ENCODE peak calls at places on chromosome 7, in nine cellular contexts. K, M, H, L, V, D, Y, X and I are unnamed samples. For H3K9me3, the result is how much of the 10 kb centered on the place peaks cover.

GRCh38 chr7:31073486-31074383 is 21.6 kb downstream of the ADCYAP1R1 start:
- DNase-seq in V (no peak), D (no peak), L (no peak), Y (no peak), H (no peak), K (no peak), M (no peak), X (no peak), I (no peak)

GRCh38 chr7:46386428-46387399 is 465.6 kb upstream of the IGFBP3 start:
- DNase-seq in D (peak), H (no peak), M (no peak), X (no peak), K (no peak), Y (no peak), L (peak), V (no peak), I (no peak)

GRCh38 chr7:5595545-5596045 is 172.0 kb upstream of the TNRC18 start:
- DNase-seq in X (peak), Y (no peak), L (peak), M (no peak), H (peak), K (no peak), V (no peak), D (peak), I (no peak)

GRCh38 chr7:133481676-133482075 is 228.8 kb downstream of the EXOC4 start:
- DNase-seq in Y (no peak), K (no peak), X (peak), L (peak), V (no peak), M (peak), H (no peak), D (peak), I (no peak)

GRCh38 chr7:107564553-107565298 is 955 bp downstream of the DUS4L start:
- DNase-seq in V (no peak), H (no peak), M (peak), L (peak), D (peak), Y (peak), X (peak), K (no peak), I (no peak)

GRCh38 chr7:16804674-16805439 is at the start of gene AGR2:
- DNase-seq in L (peak), D (no peak), M (no peak), X (no peak), K (peak), V (peak), H (no peak), Y (no peak), I (no peak)

GRCh38 chr7:133638835-133639234 is 386.0 kb downstream of the EXOC4 start:
- DNase-seq in Y (no peak), X (no peak), M (no peak), L (no peak), V (no peak), H (no peak), K (no peak), D (no peak), I (no peak)

GRCh38 chr7:17301491-17302101 is 3.1 kb downstream of the AHR start:
- DNase-seq in K (peak), Y (peak), X (no peak), V (peak), L (peak), M (peak), D (peak), H (no peak), I (peak)

GRCh38 chr7:55081067-55081853 is 62.4 kb downstream of the EGFR start:
- DNase-seq in D (no peak), X (no peak), M (peak), L (no peak), V (no peak), Y (no peak), K (no peak), H (peak), I (no peak)

GRCh38 chr7:5700391-5700985 is 81.0 kb downstream of the RNF216 start:
- DNase-seq in K (no peak), V (no peak), X (no peak), M (no peak), L (no peak), D (no peak), Y (no peak), H (no peak), I (no peak)

GRCh38 chr7:47651355-47652317 is 69.7 kb upstream of the TNS3 start:
- DNase-seq in H (no peak), M (peak), V (no peak), X (no peak), L (peak), D (peak), K (no peak), Y (no peak), I (no peak)

GRCh38 chr7:47415289-47416212 is 166.4 kb downstream of the TNS3 start:
- DNase-seq in M (no peak), V (no peak), H (peak), Y (no peak), L (no peak), X (no peak), K (no peak), D (no peak), I (no peak)

GRCh38 chr7:46525876-46526275 is 604.8 kb upstream of the IGFBP3 start:
- DNase-seq in V (peak), H (no peak), D (peak), Y (no peak), L (peak), X (no peak), K (no peak), M (no peak), I (no peak)

GRCh38 chr7:152883858-152884257 is 124.3 kb downstream of the ACTR3B start:
- DNase-seq in Y (no peak), V (no peak), L (no peak), H (no peak), D (no peak), X (no peak), M (no peak), K (no peak), I (no peak)

GRCh38 chr7:114298011-114298410 is 116.6 kb upstream of the FOXP2 start:
- DNase-seq in H (no peak), M (no peak), V (no peak), X (no peak), K (no peak), Y (no peak), D (no peak), L (no peak), I (no peak)

GRCh38 chr7:71386200-71386599 is 254.3 kb downstream of the GALNT17 start:
- DNase-seq in V (no peak), Y (no peak), K (no peak), L (no peak), H (no peak), X (no peak), M (no peak), D (no peak), I (no peak)

GRCh38 chr7:105621617-105622016 is 40.3 kb upstream of the EFCAB10 start:
- DNase-seq in K (peak), M (peak), H (no peak), X (no peak), L (no peak), D (no peak), V (peak), Y (no peak), I (no peak)

GRCh38 chr7:64733550-64734240 is 60.5 kb upstream of the ZNF138 start:
- DNase-seq in Y (no peak), M (no peak), K (no peak), X (no peak), L (no peak), D (no peak), V (no peak), H (peak), I (no peak)

GRCh38 chr7:2471396-2471795 is 4.8 kb downstream of the GRIFIN start:
- DNase-seq in K (no peak), H (peak), D (no peak), Y (no peak), V (no peak), M (peak), L (no peak), X (no peak), I (peak)

GRCh38 chr7:31107106-31108090 is 55.3 kb downstream of the ADCYAP1R1 start:
- DNase-seq in D (no peak), L (no peak), Y (no peak), V (no peak), X (no peak), M (no peak), K (no peak), H (no peak), I (no peak)

GRCh38 chr7:139777304-139777890 is 401 bp downstream of the HIPK2 start:
- DNase-seq in M (no peak), Y (peak), X (no peak), V (peak), K (peak), L (no peak), H (peak), D (no peak), I (peak)

GRCh38 chr7:142357953-142358520 is 100.2 kb upstream of the PRSS58 start:
- DNase-seq in X (peak), V (peak), H (peak), D (peak), K (no peak), M (peak), L (peak), Y (peak), I (peak)

GRCh38 chr7:46744957-46745699 is 824.1 kb upstream of the IGFBP3 start:
- DNase-seq in V (no peak), K (no peak), D (no peak), X (no peak), Y (no peak), M (no peak), H (no peak), L (no peak), I (no peak)

GRCh38 chr7:33852838-33853237 is 52.5 kb upstream of the BMPER start:
- DNase-seq in K (no peak), Y (no peak), H (no peak), L (no peak), X (no peak), M (no peak), V (no peak), D (no peak), I (no peak)

GRCh38 chr7:71244023-71244422 is 112.1 kb downstream of the GALNT17 start:
- DNase-seq in Y (no peak), H (no peak), K (no peak), V (no peak), X (no peak), M (no peak), L (no peak), D (no peak), I (no peak)

GRCh38 chr7:99124236-99124635 is 19.7 kb downstream of the SMURF1 start:
- DNase-seq in M (no peak), L (no peak), H (no peak), V (no peak), X (no peak), K (no peak), Y (no peak), D (no peak), I (no peak)

GRCh38 chr7:84675633-84676034 is 481.0 kb upstream of the SEMA3A start:
- DNase-seq in X (no peak), M (peak), L (no peak), V (no peak), Y (no peak), D (no peak), H (peak), K (no peak), I (no peak)

GRCh38 chr7:132251327-132251659 is 325.0 kb downstream of the PLXNA4 start:
- DNase-seq in H (no peak), Y (no peak), V (peak), L (peak), M (no peak), X (no peak), K (peak), D (no peak), I (no peak)

GRCh38 chr7:1940402-1940786 is 270.3 kb downstream of the ELFN1 start:
- DNase-seq in L (no peak), D (peak), Y (peak), X (no peak), V (peak), M (peak), H (no peak), K (no peak), I (no peak)

GRCh38 chr7:33619264-33619663 is 286.1 kb upstream of the BMPER start:
- DNase-seq in V (no peak), D (no peak), M (no peak), L (no peak), K (no peak), X (no peak), Y (no peak), H (no peak), I (no peak)

GRCh38 chr7:154906201-154906600 is 96.7 kb downstream of the PAXIP1 start:
- DNase-seq in M (no peak), Y (no peak), L (no peak), V (no peak), K (no peak), D (no peak), X (no peak), H (peak), I (no peak)

GRCh38 chr7:45663167-45663921 is 89.2 kb downstream of the ADCY1 start:
- DNase-seq in X (peak), Y (peak), M (peak), K (peak), H (no peak), D (no peak), V (peak), L (peak), I (no peak)

GRCh38 chr7:30470783-30471182 is 7.8 kb downstream of the NOD1 start:
- DNase-seq in X (no peak), L (peak), K (no peak), V (peak), H (no peak), M (peak), D (peak), Y (no peak), I (no peak)

GRCh38 chr7:124843336-124843735 is 77.7 kb upstream of the GPR37 start:
- DNase-seq in Y (no peak), H (no peak), M (no peak), K (no peak), X (no peak), V (no peak), D (no peak), L (no peak), I (no peak)

GRCh38 chr7:361680-362415 is 71.9 kb downstream of the FOXL3 start:
- DNase-seq in H (no peak), V (no peak), Y (no peak), L (no peak), D (no peak), M (no peak), K (no peak), X (no peak), I (no peak)
- H3K4me3 ChIP-seq in H (no peak), V (no peak), Y (no peak), L (no peak), D (no peak), M (no peak), K (peak), X (peak), I (no peak)

GRCh38 chr7:92740134-92740533 is 96.2 kb downstream of the CDK6 start:
- DNase-seq in K (no peak), L (no peak), X (no peak), V (no peak), M (no peak), D (no peak), H (no peak), Y (no peak), I (no peak)
- H3K9me3 ChIP-seq in K (under half), L (under half), X (under half), V (under half), M (under half), D (under half), H (under half), Y (under half), I (under half)

GRCh38 chr7:101911800-101912705 is 94.6 kb downstream of the CUX1 start:
- DNase-seq in V (peak), X (no peak), K (no peak), M (peak), D (no peak), Y (no peak), H (no peak), L (no peak), I (no peak)

GRCh38 chr7:101915000-101915399 is 97.6 kb downstream of the CUX1 start:
- DNase-seq in M (no peak), D (no peak), K (no peak), L (no peak), Y (no peak), X (no peak), H (peak), V (no peak), I (peak)

GRCh38 chr7:101913247-101913721 is 95.9 kb downstream of the CUX1 start:
- DNase-seq in H (no peak), V (no peak), Y (no peak), L (no peak), X (no peak), M (no peak), D (no peak), K (no peak), I (no peak)

GRCh38 chr7:101912711-101913110 is 95.3 kb downstream of the CUX1 start:
- DNase-seq in D (no peak), H (no peak), L (no peak), X (no peak), K (no peak), Y (no peak), M (no peak), V (no peak), I (no peak)

DNA sequence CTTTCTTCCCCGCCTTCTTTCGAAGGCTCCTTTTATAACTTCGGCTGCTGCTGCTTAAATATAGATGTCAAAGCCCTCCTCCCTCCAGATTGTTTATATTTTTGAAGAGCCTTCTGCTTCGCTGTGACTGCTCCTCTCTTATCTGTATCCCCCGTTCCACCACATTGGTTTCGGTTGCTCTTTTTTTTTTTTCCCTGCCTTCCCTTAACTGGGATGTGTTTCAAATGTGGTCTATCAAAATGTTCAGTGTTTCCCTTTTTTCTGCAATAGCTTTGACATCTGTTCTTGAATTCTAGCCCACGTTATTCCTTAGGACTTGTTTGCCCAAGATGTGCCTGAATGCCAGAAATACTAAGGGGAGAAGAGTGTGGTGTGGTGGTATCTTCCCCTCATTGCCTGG is 96.5 kb downstream of the CUX1 start:
- DNase-seq in X (no peak), K (no peak), Y (no peak), V (no peak), H (no peak), L (no peak), D (no peak), M (peak), I (no peak)
- H3K4me3 ChIP-seq in X (no peak), K (no peak), Y (no peak), V (no peak), H (no peak), L (no peak), D (no peak), M (peak), I (no peak)

GRCh38 chr7:63105978-63106377 is 892.7 kb upstream of the ZNF722 start:
- DNase-seq in Y (no peak), X (no peak), M (no peak), H (no peak), V (no peak), L (no peak), D (no peak), K (no peak), I (no peak)
- H3K9me3 ChIP-seq in Y (under half), X (under half), M (under half), H (under half), V (under half), L (under half), D (under half), K (under half), I (under half)

GRCh38 chr7:157003445-157004049 is 6.9 kb downstream of the MNX1 start:
- DNase-seq in Y (no peak), K (no peak), H (peak), D (no peak), L (no peak), X (no peak), M (no peak), V (peak), I (no peak)
- H3K4me3 ChIP-seq in Y (no peak), K (no peak), H (no peak), D (no peak), L (no peak), X (no peak), M (no peak), V (no peak), I (no peak)

GRCh38 chr7:158047386-158048059 is 540.1 kb downstream of the PTPRN2 start:
- DNase-seq in Y (no peak), K (no peak), X (no peak), H (no peak), L (no peak), M (no peak), D (no peak), V (no peak), I (no peak)

GRCh38 chr7:158042156-158042880 is 545.3 kb downstream of the PTPRN2 start:
- DNase-seq in L (no peak), K (no peak), D (no peak), H (no peak), M (no peak), V (no peak), Y (no peak), X (no peak), I (no peak)

GRCh38 chr7:158044156-158044823 is 543.3 kb downstream of the PTPRN2 start:
- DNase-seq in V (no peak), H (no peak), Y (no peak), D (no peak), X (no peak), L (no peak), M (no peak), K (no peak), I (no peak)

GRCh38 chr7:158040199-158040598 is 547.4 kb downstream of the PTPRN2 start:
- DNase-seq in H (no peak), V (no peak), Y (no peak), M (no peak), L (no peak), D (no peak), X (no peak), K (no peak), I (no peak)

GRCh38 chr7:158043461-158044155 is 544.0 kb downstream of the PTPRN2 start:
- DNase-seq in Y (no peak), D (no peak), X (no peak), L (no peak), H (no peak), M (no peak), K (no peak), V (no peak), I (no peak)
- H3K9me3 ChIP-seq in Y (under half), D (under half), X (under half), L (under half), H (under half), M (under half), K (under half), V (under half), I (under half)

GRCh38 chr7:27170936-27171635 is 3.0 kb downstream of the HOXA10 start:
- DNase-seq in D (no peak), K (no peak), L (no peak), X (no peak), V (peak), H (no peak), M (no peak), Y (no peak), I (no peak)
- H3K4me3 ChIP-seq in D (peak), K (peak), L (no peak), X (no peak), V (peak), H (no peak), M (no peak), Y (no peak), I (no peak)

DNA sequence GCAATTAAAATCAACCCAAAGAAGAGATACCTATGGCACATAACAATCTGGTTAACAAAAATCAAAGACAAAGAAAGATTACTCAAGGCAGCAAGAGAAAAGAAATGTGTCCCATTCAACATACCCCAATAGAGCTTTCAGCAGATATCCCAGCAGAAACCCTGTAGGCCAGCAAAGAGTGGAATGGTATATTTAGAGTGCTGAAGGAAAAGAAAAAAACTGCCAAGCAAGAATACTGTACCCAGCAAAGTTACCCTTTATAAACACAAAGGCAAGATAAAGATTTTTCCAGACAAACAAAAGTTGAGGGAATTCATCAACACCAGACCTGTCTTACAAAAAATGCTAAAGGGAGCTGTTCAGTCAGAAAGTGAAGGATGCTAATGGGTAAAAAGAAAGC is 131.6 kb downstream of the TPST1 start:
- DNase-seq in K (no peak), V (no peak), D (no peak), L (no peak), Y (no peak), M (no peak), X (no peak), H (no peak), I (no peak)
- H3K9me3 ChIP-seq in K (under half), V (under half), D (under half), L (under half), Y (under half), M (under half), X (under half), H (under half), I (under half)